ENCODE peak calls at places on chromosomes 11 and 22, in eight cellular contexts. E is IMR-90, Q is body of pancreas, G is stomach, L is ovary, M is K562, X is prostate gland, B is sigmoid colon. S is an unnamed sample. For H3K4me1, the result is how much of the 10 kb centered on the place peaks cover.

GRCh38 chr11:39220501-39221230 is 2238.8 kb downstream of the LRRC4C start:
- DNase-seq in E (no peak), Q (no peak), G (no peak), L (no peak), M (no peak), X (no peak), B (no peak), S (no peak)

GRCh38 chr11:390175-390574 is 3.8 kb upstream of the PKP3 start:
- DNase-seq in E (no peak), Q (peak), G (peak), L (no peak), M (no peak), X (no peak), B (no peak), S (no peak)

GRCh38 chr22:31085493-31085824 is 4.3 kb downstream of the SMTN start:
- DNase-seq in E (no peak), Q (peak), G (no peak), L (no peak), M (no peak), X (no peak), B (peak), S (no peak)

GRCh38 chr22:30878516-30879365 is 89.8 kb downstream of the MORC2 start:
- DNase-seq in E (no peak), Q (no peak), G (no peak), L (no peak), M (peak), X (no peak), B (no peak), S (no peak)

GRCh38 chr11:12768731-12769673 is 94.8 kb downstream of the TEAD1 start:
- DNase-seq in E (no peak), Q (no peak), G (no peak), L (no peak), M (peak), X (no peak), B (no peak), S (no peak)

GRCh38 chr11:30859709-30860108 is 273.6 kb upstream of the MPPED2 start:
- DNase-seq in E (no peak), Q (no peak), G (no peak), L (no peak), M (no peak), X (no peak), B (no peak), S (no peak)

GRCh38 chr11:12043959-12044772 is 35.7 kb upstream of the DKK3 start:
- DNase-seq in E (peak), Q (peak), G (peak), L (peak), M (peak), X (peak), B (peak), S (peak)

GRCh38 chr11:47980093-47980906 is at the start of gene PTPRJ:
- DNase-seq in E (peak), Q (peak), G (peak), L (peak), M (peak), X (peak), B (peak), S (peak)

GRCh38 chr11:129819237-129819636 is 3.6 kb downstream of the TMEM45B start:
- DNase-seq in E (no peak), Q (no peak), G (no peak), L (no peak), M (no peak), X (no peak), B (no peak), S (no peak)

GRCh38 chr22:26609287-26609686 is 8.5 kb downstream of the CRYBB1 start:
- DNase-seq in E (no peak), Q (no peak), G (no peak), L (no peak), M (no peak), X (no peak), B (no peak), S (no peak)
- H3K4me1 ChIP-seq in E (under half), Q (under half), G (under half), L (under half), M (under half), X (under half), B (under half), S (under half)

GRCh38 chr11:6646040-6646439 is 9.6 kb downstream of the DCHS1 start:
- DNase-seq in E (peak), Q (no peak), G (no peak), L (peak), M (no peak), X (no peak), B (peak), S (peak)
- H3K27ac ChIP-seq in E (no peak), Q (no peak), G (peak), L (no peak), M (no peak), X (no peak), B (peak), S (no peak)

DNA sequence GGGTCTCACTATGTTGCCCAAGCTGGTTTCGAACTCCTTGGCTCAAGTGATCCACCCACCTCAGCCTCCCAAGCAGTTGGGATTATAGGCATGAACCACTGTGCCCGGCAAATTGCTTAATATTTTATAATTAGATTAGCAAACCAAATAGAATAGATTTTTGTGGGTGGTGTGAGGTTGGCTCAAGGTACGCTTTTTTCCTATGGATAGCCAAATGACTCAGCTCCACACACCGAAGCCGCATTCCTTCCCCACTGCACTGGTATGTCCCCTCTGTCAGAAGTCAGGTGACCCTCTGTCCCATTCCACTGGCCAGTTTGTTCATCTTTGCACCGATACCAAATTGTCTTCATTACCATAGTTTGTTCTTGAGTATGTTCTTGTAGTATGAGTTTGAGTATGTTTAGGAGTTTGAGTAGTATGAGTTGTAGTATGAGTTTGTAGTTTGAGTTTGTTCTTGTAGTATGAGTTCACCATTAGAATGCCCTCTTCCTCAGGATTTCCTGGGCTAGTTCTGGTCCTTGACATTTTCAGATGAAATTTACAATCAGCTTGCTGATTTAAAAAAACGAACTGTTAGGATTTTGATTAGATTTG is 19.4 kb downstream of the SUSD2 start:
- DNase-seq in E (peak), Q (no peak), G (peak), L (no peak), M (no peak), X (no peak), B (no peak), S (no peak)
- TF ChIP-seq POLR2A in E (no peak), Q (no peak), G (no peak), L (no peak), M (no peak), X (no peak), B (no peak), S (no peak)

GRCh38 chr11:2578006-2578933 is 121.5 kb downstream of the KCNQ1OT1 start:
- DNase-seq in E (no peak), Q (peak), G (peak), L (peak), M (no peak), X (no peak), B (peak), S (peak)

GRCh38 chr11:2580061-2580421 is 119.8 kb downstream of the KCNQ1OT1 start:
- DNase-seq in E (no peak), Q (peak), G (peak), L (peak), M (no peak), X (no peak), B (no peak), S (peak)

GRCh38 chr11:2577071-2578005 is 122.5 kb downstream of the KCNQ1OT1 start:
- DNase-seq in E (no peak), Q (peak), G (no peak), L (peak), M (no peak), X (no peak), B (peak), S (peak)

GRCh38 chr11:2579315-2580060 is 120.3 kb downstream of the KCNQ1OT1 start:
- DNase-seq in E (no peak), Q (peak), G (peak), L (peak), M (no peak), X (no peak), B (peak), S (peak)

GRCh38 chr11:2578934-2579280 is 120.9 kb downstream of the KCNQ1OT1 start:
- DNase-seq in E (no peak), Q (no peak), G (no peak), L (no peak), M (no peak), X (no peak), B (peak), S (peak)
- H3K4me1 ChIP-seq in E (under half), Q (under half), G (under half), L (under half), M (half or more), X (under half), B (under half), S (under half)

GRCh38 chr11:26946209-26946828 is 47.6 kb upstream of the FIBIN start:
- DNase-seq in E (peak), Q (no peak), G (no peak), L (no peak), M (no peak), X (no peak), B (no peak), S (no peak)
- H3K27ac ChIP-seq in E (peak), Q (no peak), G (peak), L (no peak), M (no peak), X (no peak), B (no peak), S (no peak)

GRCh38 chr11:124800226-124800929 is at the start of gene MSANTD2:
- DNase-seq in E (peak), Q (peak), G (peak), L (peak), M (peak), X (peak), B (peak), S (peak)
- TF ChIP-seq POLR2A in E (peak), Q (peak), G (peak), L (peak), M (peak), X (no peak), B (peak), S (peak)